ENCODE peak calls at places on chromosomes 16 and 17, in five cellular contexts. J, I, Q, V and H are unnamed samples.

GRCh38 chr17:30095507-30096244 is 20.9 kb upstream of the NSRP1 start:
- DNase-seq in Q (peak), I (peak), V (no peak), J (peak), H (no peak)

GRCh38 chr17:57045868-57046671 is 39.0 kb upstream of the AKAP1 start:
- DNase-seq in J (no peak), Q (no peak), V (no peak), I (peak), H (no peak)

GRCh38 chr16:72270531-72270930 is 98.6 kb upstream of the PMFBP1 start:
- DNase-seq in I (no peak), V (no peak), J (no peak), Q (no peak), H (no peak)

GRCh38 chr16:57538235-57538711 is 1.9 kb upstream of the CCDC102A start:
- DNase-seq in I (no peak), J (no peak), Q (no peak), V (peak), H (no peak)

GRCh38 chr17:78883090-78883532 is 19.9 kb downstream of the CEP295NL start:
- DNase-seq in V (no peak), Q (peak), J (peak), I (no peak), H (no peak)

GRCh38 chr17:62162898-62163297 is 97.8 kb upstream of the MED13 start:
- DNase-seq in Q (no peak), J (no peak), I (no peak), V (no peak), H (no peak)

GRCh38 chr16:72202014-72202413 is 30.1 kb upstream of the PMFBP1 start:
- DNase-seq in I (no peak), Q (no peak), V (no peak), J (no peak), H (no peak)

GRCh38 chr16:46826618-46827017 is 4.4 kb downstream of the C16orf87 start:
- DNase-seq in V (no peak), J (no peak), Q (no peak), I (no peak), H (no peak)

GRCh38 chr16:58684001-58684353 is 593 bp downstream of the SLC38A7 start:
- DNase-seq in Q (no peak), J (no peak), V (no peak), I (no peak), H (no peak)

GRCh38 chr16:54165174-54165911 is 121.2 kb downstream of the IRX3 start:
- DNase-seq in J (no peak), V (no peak), Q (no peak), I (no peak), H (no peak)

GRCh38 chr17:50133028-50133768 is 3.2 kb upstream of the SAMD14 start:
- DNase-seq in I (peak), V (no peak), Q (no peak), J (no peak), H (no peak)

GRCh38 chr17:69423450-69423849 is 9.0 kb downstream of the MAP2K6 start:
- DNase-seq in J (no peak), V (no peak), I (no peak), Q (no peak), H (no peak)

GRCh38 chr16:73966851-73967250 is 329.8 kb upstream of the PSMD7 start:
- DNase-seq in Q (no peak), V (no peak), I (no peak), J (no peak), H (no peak)

DNA sequence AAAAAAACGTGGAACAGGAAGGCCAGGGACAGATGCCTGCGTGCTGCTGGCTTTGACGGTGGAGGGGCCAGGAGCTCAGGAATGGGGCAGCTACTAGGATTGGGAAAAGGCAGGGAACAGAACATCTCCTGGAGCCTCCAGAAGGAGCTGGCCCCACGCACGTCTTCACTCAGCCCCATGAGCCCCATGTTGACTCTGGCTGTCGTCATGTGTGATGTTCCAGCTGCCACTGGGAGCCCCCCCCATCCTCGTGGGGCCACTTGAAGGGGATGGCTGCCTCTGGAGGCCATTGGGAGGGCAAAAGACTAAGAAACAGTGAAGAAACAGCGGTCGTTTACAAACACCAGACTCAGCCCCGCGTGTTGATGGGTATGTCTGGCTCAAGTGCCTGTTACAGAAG is 18.5 kb upstream of the APRT start:
- DNase-seq in I (no peak), J (no peak), V (no peak), Q (no peak), H (no peak)
- TF ChIP-seq POLR2AphosphoS5 in I (no peak), J (no peak), V (no peak), Q (no peak), H (no peak)

DNA sequence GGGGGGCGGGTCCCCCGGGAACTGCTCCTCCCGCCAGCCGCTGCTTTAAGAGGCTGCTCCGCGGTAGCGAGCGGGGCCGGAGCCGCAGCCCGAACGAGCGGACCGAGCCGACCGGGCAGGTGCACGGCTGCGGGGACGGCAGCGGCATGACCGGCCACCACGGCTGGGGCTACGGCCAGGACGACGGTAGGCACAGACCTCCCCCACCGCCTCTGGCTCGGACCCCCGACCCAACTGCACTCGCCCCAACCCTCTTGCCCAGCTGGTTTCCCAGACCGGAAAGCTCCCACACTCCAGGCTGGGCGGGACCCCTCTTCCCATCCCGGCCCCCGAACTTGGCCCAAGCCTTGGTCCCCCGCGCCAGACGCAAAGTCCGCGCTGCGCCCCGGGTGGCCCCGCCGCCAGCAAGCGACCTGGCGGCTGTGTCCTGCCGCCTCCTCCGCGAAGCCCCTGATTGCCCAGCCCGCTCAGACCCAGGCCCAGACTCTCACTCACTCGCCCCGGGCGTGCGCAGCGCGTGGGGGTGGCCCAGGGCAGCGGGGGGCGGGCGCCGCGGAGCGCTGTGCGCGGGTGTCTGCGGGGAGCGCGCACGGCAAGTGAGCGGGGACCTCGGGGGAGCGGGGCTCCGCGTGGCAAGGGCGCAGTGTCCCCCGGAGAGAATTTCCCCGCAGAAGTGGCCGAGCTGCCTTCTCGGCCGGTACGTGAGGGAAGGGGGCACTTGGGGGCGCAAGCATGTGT is at the start of gene CA7:
- DNase-seq in J (no peak), Q (peak), I (peak), V (peak), H (no peak)
- TF ChIP-seq EZH2 in J (no peak), Q (no peak), I (peak), V (peak), H (no peak)

GRCh38 chr17:65229596-65229995 is 92.4 kb downstream of the RGS9 start:
- DNase-seq in J (no peak), I (no peak), Q (no peak), V (no peak), H (no peak)

GRCh38 chr17:65230040-65230439 is 92.9 kb downstream of the RGS9 start:
- DNase-seq in J (no peak), V (no peak), Q (peak), I (no peak), H (no peak)

GRCh38 chr17:65228287-65228686 is 91.1 kb downstream of the RGS9 start:
- DNase-seq in Q (no peak), J (no peak), I (no peak), V (no peak), H (no peak)

GRCh38 chr17:65227637-65228036 is 90.5 kb downstream of the RGS9 start:
- DNase-seq in Q (no peak), I (no peak), V (no peak), J (no peak), H (no peak)

GRCh38 chr17:65228734-65229390 is 91.7 kb downstream of the RGS9 start:
- DNase-seq in Q (peak), I (no peak), J (peak), V (no peak), H (peak)
- H3K4me3 ChIP-seq in Q (no peak), I (no peak), J (peak), V (no peak), H (peak)

DNA sequence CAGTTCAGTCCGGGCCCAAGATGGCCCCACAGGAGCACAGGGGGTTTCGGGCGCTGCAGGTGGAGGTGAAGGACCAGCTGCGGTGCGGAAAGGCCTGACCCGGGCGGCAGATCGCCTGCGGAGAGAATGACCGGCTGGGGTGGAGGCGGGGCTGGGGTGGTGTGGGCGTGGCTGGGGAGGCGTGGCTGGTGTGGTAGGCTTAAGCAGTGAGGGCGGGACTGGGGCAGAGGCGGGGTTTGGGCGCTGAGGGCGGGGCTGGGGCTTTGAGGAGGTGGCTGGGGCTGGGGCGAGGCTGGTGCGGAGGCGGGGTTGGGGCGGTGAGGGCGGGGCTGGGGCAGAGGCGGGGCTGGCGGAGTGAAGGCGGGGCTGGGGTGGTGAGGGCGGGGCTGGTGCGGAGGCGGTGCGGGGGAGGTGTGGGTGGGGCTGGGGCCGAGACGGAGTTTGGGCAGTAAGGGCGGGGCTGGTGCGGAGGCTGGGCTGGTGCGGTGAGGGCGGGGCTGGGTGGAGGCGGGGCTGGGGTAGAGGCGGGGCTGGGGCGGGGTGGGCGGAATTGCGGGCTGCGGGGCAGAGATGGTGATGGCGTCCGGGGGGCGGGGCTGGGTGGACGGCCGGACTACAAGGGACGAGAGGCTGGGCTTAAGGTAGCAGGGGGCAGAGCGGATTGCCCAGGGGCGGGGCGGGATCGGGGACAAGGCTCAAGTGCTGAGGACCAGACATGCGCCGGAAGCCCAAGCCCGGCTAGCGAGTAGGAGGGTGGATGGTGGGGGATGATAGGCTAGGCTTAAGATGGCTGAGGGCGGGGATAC is 9.9 kb upstream of the GSDMA start:
- DNase-seq in Q (peak), I (peak), V (peak), J (peak), H (peak)
- TF ChIP-seq POLR2AphosphoS5 in Q (peak), I (peak), V (peak), J (peak), H (no peak)

GRCh38 chr16:81445143-81445922 is 725 bp downstream of the CMIP start:
- DNase-seq in Q (peak), I (peak), J (no peak), V (peak), H (no peak)
- TF ChIP-seq EZH2 in Q (no peak), I (no peak), J (no peak), V (no peak), H (no peak)

DNA sequence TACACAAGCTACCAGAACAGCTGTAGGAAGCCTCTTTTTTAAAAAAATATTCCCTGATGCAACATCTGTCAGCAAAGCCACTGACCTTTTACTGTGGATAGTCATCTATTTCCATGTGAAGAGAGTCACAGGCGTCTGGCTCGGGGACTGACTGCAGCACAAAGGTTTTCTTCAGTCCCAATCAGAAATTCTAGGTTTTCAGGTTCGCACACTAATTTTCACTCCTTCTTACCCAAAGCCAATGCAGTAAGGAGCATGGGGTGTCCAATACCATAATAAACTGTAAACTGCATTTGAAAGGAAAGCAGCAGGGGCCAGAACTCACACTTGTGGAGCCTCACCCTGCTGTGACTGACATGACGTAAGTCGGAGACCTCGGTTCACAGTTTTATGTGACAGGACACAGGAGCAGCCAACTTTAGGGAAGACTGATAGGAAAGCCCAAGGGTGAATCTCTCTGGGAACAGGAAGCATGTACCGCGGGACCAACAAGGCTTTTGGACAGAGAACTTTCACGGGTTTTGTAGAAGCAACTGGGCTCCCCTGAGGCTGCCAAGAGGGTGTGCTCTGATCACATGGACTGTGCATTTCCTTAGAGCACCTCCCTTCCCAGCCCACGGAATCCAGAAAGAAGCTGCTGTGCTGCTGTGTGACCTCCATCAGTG is 9.1 kb upstream of the TMEM100 start:
- DNase-seq in V (no peak), J (no peak), I (peak), Q (peak), H (no peak)
- H3K4me3 ChIP-seq in V (no peak), J (no peak), I (no peak), Q (peak), H (peak)

DNA sequence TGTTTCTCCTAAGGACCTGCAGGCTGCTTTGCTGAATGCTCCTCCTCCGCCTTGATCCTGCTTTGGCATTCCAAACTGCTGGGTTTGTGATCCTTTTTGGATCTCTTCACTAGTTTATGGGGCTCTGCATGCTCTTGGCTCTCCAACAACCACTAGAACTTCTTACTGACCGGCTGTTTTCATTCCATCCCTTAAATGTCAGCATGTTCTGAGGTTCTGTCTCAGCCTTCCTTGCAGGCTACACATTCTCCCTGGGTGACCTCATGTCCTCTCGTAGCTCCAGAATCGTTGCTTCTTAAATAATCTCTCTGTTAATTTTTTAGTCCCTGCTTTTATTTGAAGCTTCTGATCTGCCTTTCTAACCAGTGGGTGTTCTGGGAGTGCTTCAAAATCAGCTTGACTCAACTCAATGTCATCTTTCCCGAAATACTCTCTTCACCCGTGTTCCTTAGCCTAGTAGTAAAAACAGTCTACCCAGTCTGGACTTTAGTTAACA is 119.0 kb upstream of the HS3ST2 start:
- DNase-seq in Q (no peak), J (no peak), V (no peak), I (no peak), H (no peak)
- TF ChIP-seq POLR2AphosphoS5 in Q (no peak), J (no peak), V (no peak), I (no peak), H (no peak)

DNA sequence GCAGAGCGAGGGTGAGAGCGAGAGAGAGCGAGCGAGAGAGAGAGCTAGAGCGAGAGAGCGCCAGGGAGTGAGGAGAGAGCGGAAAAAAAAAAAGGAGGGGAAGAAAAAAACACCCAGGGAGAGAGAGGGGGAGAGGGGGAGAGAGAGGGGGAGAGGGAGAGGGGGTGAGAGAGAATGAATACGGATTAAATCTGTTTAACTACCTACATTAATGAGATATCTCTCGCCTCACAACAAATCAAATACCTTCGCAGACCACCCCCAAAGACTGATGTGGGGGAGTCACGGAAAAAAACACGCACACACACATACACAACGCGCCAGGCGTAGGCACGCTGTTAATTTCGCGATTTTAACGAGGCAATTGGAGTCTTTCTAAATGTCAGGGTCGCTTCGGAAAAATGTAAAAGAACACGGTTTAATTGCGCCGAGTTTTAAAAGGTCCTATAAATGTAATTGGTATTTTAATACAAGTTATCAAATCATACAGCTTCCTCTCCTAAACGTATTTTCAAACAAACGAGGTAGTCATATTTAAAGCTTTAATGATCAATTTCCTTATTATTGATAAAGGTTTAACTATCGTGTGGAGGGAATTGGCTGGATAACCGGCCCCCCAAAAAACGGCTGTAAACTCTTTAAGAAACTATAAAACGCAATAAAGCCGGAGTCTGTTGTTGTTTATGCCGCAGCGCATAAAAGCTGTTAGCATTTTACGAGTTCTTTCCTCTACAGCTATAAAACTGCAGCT is at the start of gene HOXB8:
- DNase-seq in J (no peak), V (no peak), I (no peak), Q (no peak), H (no peak)
- TF ChIP-seq EZH2 in J (no peak), V (no peak), I (peak), Q (no peak), H (no peak)